ENCODE peak calls at places on chromosomes 3 and 15, in four cellular contexts. P, J, V and F are unnamed samples.

GRCh38 chr3:197398301-197398878 is 100.0 kb upstream of the DLG1 start:
- DNase-seq in P (peak; percentile 26), J (no peak), V (no peak), F (no peak)

GRCh38 chr15:68258684-68259083 is 18.9 kb upstream of the FEM1B start:
- DNase-seq in P (peak; percentile 18), J (no peak), V (no peak), F (no peak)

GRCh38 chr3:29601861-29602585 is 321.2 kb downstream of the RBMS3 start:
- DNase-seq in P (no peak), J (no peak), V (no peak), F (no peak)

GRCh38 chr3:23776352-23776891 is 29.3 kb upstream of the UBE2E1 start:
- DNase-seq in P (no peak), J (no peak), V (no peak), F (no peak)

GRCh38 chr15:96720251-96720650 is 389.8 kb downstream of the NR2F2 start:
- DNase-seq in P (no peak), J (no peak), V (no peak), F (no peak)

GRCh38 chr15:56805466-56806146 is 72.3 kb upstream of the ZNF280D start:
- DNase-seq in P (peak; percentile 19), J (no peak), V (no peak), F (no peak)

GRCh38 chr3:117399311-117400068 is 689.9 kb downstream of the TUSC7 start:
- DNase-seq in P (no peak), J (no peak), V (no peak), F (no peak)

GRCh38 chr15:42111924-42112323 is 17.6 kb upstream of the PLA2G4D start:
- DNase-seq in P (no peak), J (no peak), V (no peak), F (peak; percentile 27)

GRCh38 chr15:79529441-79529840 is 97.3 kb downstream of the MINAR1 start:
- DNase-seq in P (no peak), J (no peak), V (no peak), F (no peak)

GRCh38 chr15:49075876-49076275 is 29.6 kb upstream of the SECISBP2L start:
- DNase-seq in P (no peak), J (no peak), V (no peak), F (no peak)

GRCh38 chr3:133025546-133025945 is 12.6 kb upstream of the TMEM108 start:
- DNase-seq in P (no peak), J (no peak), V (no peak), F (no peak)

GRCh38 chr3:56921573-56922571 is 120.1 kb upstream of the ARHGEF3 start:
- DNase-seq in P (no peak), J (no peak), V (no peak), F (no peak)

GRCh38 chr3:29215948-29216347 is 64.9 kb upstream of the RBMS3 start:
- DNase-seq in P (no peak), J (no peak), V (no peak), F (no peak)

GRCh38 chr3:65569129-65569528 is 469.6 kb downstream of the MAGI1 start:
- DNase-seq in P (no peak), J (no peak), V (no peak), F (no peak)